ENCODE peak calls at places on chromosome 20, in four cellular contexts. P is tibial artery, C is HCT116, S is cardiac muscle cell. G is an unnamed sample.

GRCh38 chr20:35660122-35660937 is 4.4 kb downstream of the CPNE1 start:
- DNase-seq in C (no peak), P (no peak), S (no peak), G (no peak)

GRCh38 chr20:37245671-37246237 is 15.9 kb downstream of the GHRH start:
- DNase-seq in P (no peak), C (no peak), S (no peak), G (no peak)

GRCh38 chr20:44738779-44739477 is 6.7 kb upstream of the KCNK15 start:
- DNase-seq in S (peak), C (peak), P (peak), G (peak)

GRCh38 chr20:14441201-14441600 is 103.8 kb upstream of the FLRT3 start:
- DNase-seq in S (no peak), P (no peak), C (no peak), G (no peak)

GRCh38 chr20:12984863-12985262 is 23.9 kb upstream of the SPTLC3 start:
- DNase-seq in P (no peak), S (no peak), C (no peak), G (no peak)

GRCh38 chr20:45300961-45301360 is 5.7 kb upstream of the RBPJL start:
- DNase-seq in P (no peak), C (peak), S (peak), G (no peak)

GRCh38 chr20:10488436-10489053 is 53.4 kb downstream of the SLX4IP start:
- DNase-seq in C (no peak), P (no peak), S (no peak), G (no peak)

GRCh38 chr20:14830899-14831298 is 493.5 kb upstream of the FLRT3 start:
- DNase-seq in C (no peak), S (no peak), P (no peak), G (no peak)

GRCh38 chr20:50317644-50318043 is 127.0 kb downstream of the CEBPB start:
- DNase-seq in P (peak), C (no peak), S (no peak), G (no peak)

GRCh38 chr20:49349678-49350077 is 71.8 kb upstream of the ZNFX1 start:
- DNase-seq in P (peak), C (no peak), S (no peak), G (no peak)

GRCh38 chr20:18986146-18986830 is 172.7 kb downstream of the SCP2D1 start:
- DNase-seq in P (no peak), C (no peak), S (no peak), G (no peak)

GRCh38 chr20:40687384-40688128 is 1.5 kb downstream of the MAFB start:
- DNase-seq in S (peak), P (peak), C (no peak), G (no peak)

GRCh38 chr20:32551693-32552092 is 33.4 kb downstream of the NOL4L start:
- DNase-seq in P (no peak), C (no peak), S (no peak), G (no peak)

GRCh38 chr20:37343994-37344355 is 2.0 kb upstream of the SRC start:
- DNase-seq in P (no peak), C (no peak), S (no peak), G (no peak)

GRCh38 chr20:25534845-25535244 is 50.5 kb downstream of the NINL start:
- DNase-seq in S (no peak), C (no peak), P (no peak), G (no peak)

GRCh38 chr20:37295595-37295994 is 6.1 kb downstream of the MANBAL start:
- DNase-seq in C (no peak), P (no peak), S (no peak), G (no peak)

GRCh38 chr20:31719644-31720485 is 2.8 kb downstream of the BCL2L1 start:
- DNase-seq in C (no peak), S (no peak), P (peak), G (no peak)

GRCh38 chr20:32966382-32966781 is 37.9 kb downstream of the SUN5 start:
- DNase-seq in P (peak), S (no peak), C (no peak), G (no peak)

GRCh38 chr20:32977281-32978008 is 26.8 kb downstream of the SUN5 start:
- DNase-seq in S (no peak), P (peak), C (no peak), G (no peak)

GRCh38 chr20:6942266-6942665 is 174.8 kb downstream of the BMP2 start:
- DNase-seq in S (no peak), C (no peak), P (no peak), G (no peak)

GRCh38 chr20:45189067-45189611 is 14.4 kb downstream of the PI3 start:
- DNase-seq in C (no peak), P (no peak), S (no peak), G (no peak)

GRCh38 chr20:48799315-48800105 is 28.3 kb downstream of the PREX1 start:
- DNase-seq in P (no peak), C (no peak), S (no peak), G (no peak)

GRCh38 chr20:5821627-5822215 is 71.5 kb downstream of the SHLD1 start:
- DNase-seq in S (no peak), C (no peak), P (no peak), G (no peak)

GRCh38 chr20:2729251-2729713 is 36.7 kb downstream of the EBF4 start:
- DNase-seq in P (no peak), S (peak), C (no peak), G (no peak)

GRCh38 chr20:46987001-46987400 is 92.4 kb downstream of the EYA2 start:
- DNase-seq in S (no peak), C (no peak), P (no peak), G (no peak)

GRCh38 chr20:20635006-20635405 is 77.4 kb downstream of the RALGAPA2 start:
- DNase-seq in C (no peak), P (no peak), S (no peak), G (no peak)

GRCh38 chr20:25046181-25046641 is 11.7 kb downstream of the ACSS1 start:
- DNase-seq in P (peak), S (no peak), C (no peak), G (no peak)

GRCh38 chr20:32509639-32510066 is 75.5 kb downstream of the NOL4L start:
- DNase-seq in S (no peak), P (no peak), C (no peak), G (no peak)

GRCh38 chr20:38447931-38448675 is 13.0 kb upstream of the SNHG17 start:
- DNase-seq in P (no peak), S (no peak), C (no peak), G (no peak)
- H3K4me3 ChIP-seq in P (no peak), S (no peak), C (no peak), G (no peak)

DNA sequence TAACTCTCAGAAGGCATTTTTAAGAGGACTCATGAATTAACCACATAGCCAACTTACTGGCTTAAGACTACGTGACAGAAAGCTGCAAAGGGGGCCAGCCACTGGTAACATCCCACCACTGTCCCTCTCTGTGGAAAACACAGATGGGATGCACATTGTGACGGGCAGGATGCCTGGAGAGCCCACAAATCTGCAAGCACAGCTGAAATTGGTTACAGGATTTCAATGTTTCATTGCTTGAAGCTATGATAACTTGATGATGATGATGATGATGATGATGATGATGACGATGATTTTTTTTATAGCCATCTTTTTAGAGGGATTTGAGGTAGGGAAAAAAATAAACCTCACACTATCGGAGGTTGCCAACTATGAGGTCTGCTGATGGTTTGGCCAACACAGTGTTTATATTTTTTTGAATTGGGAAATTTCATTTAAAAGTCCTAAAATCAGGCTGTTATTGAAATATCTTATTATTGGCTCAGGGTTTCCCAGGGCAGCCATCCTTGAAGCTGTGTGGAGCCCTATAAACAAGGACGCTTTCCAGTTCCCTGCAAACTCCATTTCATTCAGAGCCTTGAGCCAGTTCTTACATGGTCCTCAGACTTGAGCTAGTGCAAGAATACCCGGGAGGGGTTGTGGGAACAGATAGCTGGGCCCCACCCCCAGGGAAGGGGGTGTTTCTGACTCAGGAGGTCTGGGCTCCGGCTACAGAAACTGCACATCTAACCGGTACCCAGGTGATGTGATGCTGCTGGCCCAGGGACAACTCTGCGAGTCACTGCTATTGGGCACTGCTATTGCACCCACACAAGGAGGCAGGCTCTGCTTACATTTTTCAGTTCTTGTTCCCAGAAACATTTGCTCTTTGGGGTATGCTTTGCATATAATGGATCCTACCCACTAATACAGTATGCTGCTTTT is 27.1 kb downstream of the BCAS1 start:
- DNase-seq in S (no peak), C (no peak), P (no peak), G (no peak)
- TF ChIP-seq CTCF in S (no peak), C (no peak), P (no peak), G (no peak)

DNA sequence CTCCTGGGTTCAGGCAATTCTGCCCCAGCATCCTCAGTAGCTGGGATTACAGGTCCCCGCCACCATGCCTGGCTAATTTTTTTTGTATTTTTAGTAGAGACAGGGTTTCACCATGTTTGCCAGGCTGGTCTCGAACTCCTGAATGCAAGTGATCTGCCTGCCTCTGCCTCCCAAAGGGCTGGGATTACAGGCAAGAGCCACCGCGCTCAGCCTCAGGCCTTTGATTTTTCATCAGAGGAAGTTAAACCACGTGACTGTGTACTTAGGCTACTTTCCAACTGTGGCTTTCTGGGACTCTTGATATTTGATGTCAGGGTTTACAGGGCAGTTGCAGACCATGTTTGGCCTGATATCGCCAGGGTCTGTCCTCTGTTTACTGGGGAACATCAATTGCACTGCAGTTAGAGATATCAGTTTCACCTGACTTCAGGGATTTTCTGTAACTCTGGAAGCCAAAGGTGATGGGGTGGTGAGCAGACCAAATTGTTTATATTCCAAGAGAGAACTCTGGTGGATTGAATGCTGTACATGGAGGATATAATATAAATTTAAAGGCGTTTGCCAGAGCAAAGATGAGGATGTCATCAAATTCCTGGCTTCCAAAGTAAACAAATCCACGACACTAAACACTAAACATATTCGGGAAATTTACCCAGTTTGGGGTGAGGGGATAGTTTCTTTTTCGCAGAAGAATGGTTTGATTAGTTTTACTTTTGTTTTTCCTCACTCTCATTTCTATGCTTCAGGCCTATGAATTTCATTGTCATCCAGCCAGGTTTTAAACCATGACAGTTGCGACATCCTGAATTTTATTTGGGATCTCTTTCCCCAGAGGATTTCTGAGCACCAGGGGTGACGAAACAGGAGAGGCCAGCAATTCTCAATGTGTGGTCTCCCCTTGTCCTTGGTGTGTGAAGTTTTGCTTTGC is 4.2 kb downstream of the PSMF1 start:
- DNase-seq in S (no peak), C (no peak), P (no peak), G (peak)
- H3K4me3 ChIP-seq in S (no peak), C (no peak), P (no peak), G (peak)

GRCh38 chr20:63484651-63485403 is 12.4 kb upstream of the KCNQ2 start:
- DNase-seq in S (no peak), P (no peak), C (no peak), G (no peak)

GRCh38 chr20:63481503-63481902 is 9.0 kb upstream of the KCNQ2 start:
- DNase-seq in S (no peak), P (no peak), C (no peak), G (no peak)

GRCh38 chr20:63482021-63482587 is 9.6 kb upstream of the KCNQ2 start:
- DNase-seq in P (no peak), S (no peak), C (no peak), G (no peak)

GRCh38 chr20:63484236-63484635 is 11.8 kb upstream of the KCNQ2 start:
- DNase-seq in C (no peak), P (no peak), S (no peak), G (no peak)

DNA sequence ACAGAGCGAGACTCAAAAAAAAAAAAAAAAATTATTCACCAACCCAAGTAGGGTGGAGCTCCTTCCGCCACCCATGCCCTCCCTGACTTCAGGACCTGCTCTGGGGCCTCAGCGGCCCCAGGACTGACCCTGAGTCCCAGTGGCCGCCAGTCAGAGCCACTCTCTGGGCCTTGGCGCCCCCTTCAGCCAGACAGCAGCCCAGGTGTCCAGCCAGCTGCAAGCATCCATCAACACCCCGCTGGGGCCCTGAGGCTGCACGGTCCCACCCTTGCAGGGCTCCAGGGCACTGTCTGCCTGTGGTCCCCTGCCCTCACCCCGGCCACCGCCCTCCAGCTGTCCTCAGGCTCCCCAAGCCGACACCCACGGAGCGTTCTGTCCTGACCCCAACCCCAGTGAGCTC is 11.4 kb upstream of the KCNQ2 start:
- DNase-seq in S (peak), C (no peak), P (no peak), G (no peak)
- TF ChIP-seq CTCF in S (no peak), C (peak), P (no peak), G (no peak)

DNA sequence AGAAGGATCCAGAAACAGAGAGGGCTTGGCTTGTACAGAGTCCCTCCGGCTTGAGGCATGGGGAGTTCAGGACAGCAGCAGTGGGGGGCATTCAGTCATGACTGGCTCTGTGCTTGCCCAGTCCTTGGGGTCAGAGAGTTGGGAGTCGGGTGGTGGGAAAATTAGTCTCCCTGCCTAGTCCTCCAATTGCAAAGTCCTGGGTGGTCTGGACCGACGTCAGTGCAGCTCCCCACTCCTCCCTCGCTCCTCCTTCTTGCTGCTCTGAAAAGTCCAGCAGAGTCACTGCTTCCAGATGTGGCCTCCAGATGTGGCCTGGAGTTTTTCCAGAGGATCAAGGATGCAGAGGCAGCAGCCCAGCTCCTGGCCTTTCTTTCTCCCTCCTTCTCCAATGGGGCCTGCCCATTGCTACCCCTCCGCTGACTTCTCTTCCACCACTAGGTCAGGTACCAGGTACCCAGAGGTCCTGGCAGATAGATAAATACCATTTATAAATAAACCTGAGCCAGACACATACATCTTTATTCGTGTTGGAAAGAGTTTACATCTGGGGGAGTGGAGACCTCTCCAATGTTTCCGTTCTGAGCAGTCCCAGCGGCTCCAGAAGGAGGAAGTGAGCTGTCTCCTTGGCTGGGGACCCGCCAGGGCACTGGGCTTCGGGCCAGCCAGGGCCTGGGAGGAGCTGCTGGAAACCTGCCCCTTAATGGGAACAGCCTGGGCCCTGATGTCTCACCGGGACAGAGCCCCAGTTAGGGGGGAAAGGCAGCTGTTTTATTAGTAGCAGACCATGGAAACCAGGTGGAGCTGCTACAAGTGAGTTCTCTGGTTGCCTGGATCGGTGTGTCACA is 49.0 kb upstream of the RNF24 start:
- DNase-seq in S (peak), C (peak), P (peak), G (peak)
- H3K4me3 ChIP-seq in S (no peak), C (no peak), P (no peak), G (no peak)

DNA sequence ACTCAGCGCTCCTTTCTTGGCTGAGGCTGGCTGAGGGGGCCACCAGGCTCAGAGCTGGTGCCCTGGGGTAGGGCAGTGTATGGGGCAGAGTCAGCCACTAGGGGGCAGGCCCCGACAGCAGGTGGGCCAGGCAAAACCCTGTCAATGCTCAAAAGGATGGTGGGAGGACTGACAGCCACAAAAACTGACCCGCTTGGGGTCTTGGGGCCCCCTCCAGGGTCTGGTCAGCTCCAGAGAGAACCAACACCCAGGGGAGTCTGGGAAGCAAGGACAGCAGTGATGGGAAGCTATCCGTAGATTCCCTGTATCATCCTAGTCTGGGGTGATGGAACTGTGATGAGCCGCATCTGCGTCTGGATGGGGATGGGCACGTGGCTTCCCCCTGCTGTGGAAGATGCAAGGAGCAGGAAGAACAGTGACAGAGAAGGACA is 306.9 kb downstream of the DHX35 start:
- DNase-seq in S (peak), C (peak), P (no peak), G (no peak)
- TF ChIP-seq CTCF in S (peak), C (peak), P (peak), G (peak)

DNA sequence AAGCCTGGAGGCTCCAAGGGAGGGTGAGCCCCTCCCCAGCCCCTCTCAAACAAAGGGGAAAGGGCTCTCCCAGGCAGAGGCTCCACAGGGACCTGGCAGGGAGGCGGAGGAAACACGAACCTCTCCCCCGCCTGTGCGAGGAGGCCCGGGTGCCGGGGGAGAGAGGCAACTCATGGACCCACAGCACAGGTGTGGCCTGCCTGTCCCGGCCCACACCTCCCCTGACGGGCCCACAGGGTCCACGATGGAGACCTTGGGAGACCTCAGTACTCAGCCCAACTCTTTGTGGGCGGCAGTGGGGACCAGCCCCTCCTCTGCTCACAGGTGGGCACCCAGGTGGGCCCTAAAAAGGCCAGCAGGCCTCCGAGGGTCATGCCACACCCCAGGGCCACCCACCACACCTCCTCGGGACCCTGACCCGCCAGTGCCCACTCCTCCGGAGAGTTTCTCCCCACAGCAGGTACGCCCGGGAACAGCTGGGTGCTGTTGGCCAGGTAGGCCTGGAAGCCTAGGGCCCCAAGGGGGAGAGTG is 12.2 kb downstream of the LAMA5 start:
- DNase-seq in C (no peak), P (no peak), S (no peak), G (no peak)
- H3K4me3 ChIP-seq in C (no peak), P (peak), S (no peak), G (no peak)

GRCh38 chr20:59441306-59441705 is 140.9 kb downstream of the EDN3 start:
- DNase-seq in S (no peak), P (peak), C (no peak), G (no peak)

GRCh38 chr20:59437601-59438031 is 137.2 kb downstream of the EDN3 start:
- DNase-seq in P (no peak), C (no peak), S (no peak), G (no peak)

GRCh38 chr20:59438201-59438600 is 137.8 kb downstream of the EDN3 start:
- DNase-seq in P (peak), S (no peak), C (no peak), G (no peak)

GRCh38 chr20:59441860-59442810 is 141.7 kb downstream of the EDN3 start:
- DNase-seq in P (no peak), C (no peak), S (peak), G (no peak)

DNA sequence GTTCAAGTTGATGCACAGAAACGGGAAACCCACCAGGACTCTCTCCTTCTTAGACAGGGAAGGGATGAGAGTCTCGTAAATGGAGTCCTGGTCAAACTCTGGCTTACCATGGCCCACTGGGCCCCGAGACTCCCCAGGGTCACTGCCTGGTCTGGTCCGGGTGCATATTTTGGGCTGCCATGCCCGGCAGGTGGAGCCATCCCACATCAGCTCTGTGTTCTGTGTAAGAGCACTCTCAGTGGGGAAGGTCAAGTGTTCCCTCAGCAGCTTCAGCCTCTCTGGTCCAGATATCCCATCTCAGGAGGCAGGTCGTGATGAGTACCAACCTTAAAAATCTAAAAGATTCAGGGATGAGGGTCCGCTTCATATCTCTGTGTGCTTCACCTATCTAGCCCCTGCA is 138.8 kb downstream of the EDN3 start:
- DNase-seq in P (peak), C (no peak), S (no peak), G (no peak)
- TF ChIP-seq CTCF in P (no peak), C (no peak), S (no peak), G (no peak)